ENCODE peak calls at places on chromosome 13, in seven cellular contexts. X, L, T, H, G, Q and V are unnamed samples.

GRCh38 chr13:105441406-105441805 is 1094.1 kb downstream of the EFNB2 start:
- DNase-seq in X (no peak), G (no peak), H (no peak), Q (no peak), T (no peak), L (no peak), V (no peak)

GRCh38 chr13:32105653-32106313 is 74.2 kb downstream of the FRY start:
- DNase-seq in X (no peak), G (no peak), H (no peak), T (no peak), L (no peak), Q (no peak), V (no peak)

GRCh38 chr13:39777527-39778061 is 122.1 kb downstream of the COG6 start:
- DNase-seq in L (peak), H (peak), Q (peak), G (no peak), T (peak), X (no peak), V (no peak)

GRCh38 chr13:114268344-114269280 is 12.8 kb upstream of the UPF3A start:
- DNase-seq in H (no peak), L (no peak), X (no peak), Q (no peak), G (no peak), T (no peak), V (no peak)

GRCh38 chr13:35978607-35979316 is 152.4 kb downstream of the DCLK1 start:
- DNase-seq in X (no peak), G (no peak), H (peak), L (peak), T (no peak), Q (peak), V (no peak)

GRCh38 chr13:46633416-46633815 is 80.4 kb downstream of the LRCH1 start:
- DNase-seq in T (no peak), X (no peak), L (peak), H (peak), G (no peak), Q (no peak), V (no peak)

GRCh38 chr13:113123226-113124150 is 889 bp downstream of the F10 start:
- DNase-seq in T (no peak), Q (no peak), G (no peak), H (peak), X (no peak), L (no peak), V (peak)

GRCh38 chr13:64332048-64332447 is 2898.1 kb downstream of the PCDH9 start:
- DNase-seq in Q (no peak), G (no peak), T (no peak), L (no peak), X (no peak), H (no peak), V (no peak)

GRCh38 chr13:38262211-38262610 is 87.4 kb upstream of the UFM1 start:
- DNase-seq in Q (no peak), L (no peak), H (peak), X (no peak), T (no peak), G (no peak), V (no peak)

GRCh38 chr13:46803586-46803985 is 6.6 kb upstream of the ESD start:
- DNase-seq in Q (no peak), G (no peak), H (no peak), T (no peak), X (no peak), L (no peak), V (no peak)

GRCh38 chr13:46575843-46576242 is 22.9 kb downstream of the LRCH1 start:
- DNase-seq in G (no peak), H (peak), L (peak), X (no peak), Q (no peak), T (no peak), V (peak)

GRCh38 chr13:103282571-103283450 is 216.6 kb upstream of the SLC10A2 start:
- DNase-seq in G (no peak), H (peak), Q (no peak), T (no peak), L (peak), X (no peak), V (no peak)

GRCh38 chr13:32234914-32235313 is 80.2 kb downstream of the ZAR1L start:
- DNase-seq in H (no peak), T (no peak), L (no peak), Q (no peak), G (no peak), X (no peak), V (no peak)

GRCh38 chr13:43784491-43784890 is 2.3 kb downstream of the ENOX1 start:
- DNase-seq in H (no peak), L (no peak), Q (no peak), G (no peak), X (no peak), T (no peak), V (no peak)

GRCh38 chr13:63403726-63404125 is 1988.1 kb upstream of the PCDH20 start:
- DNase-seq in X (no peak), Q (no peak), T (no peak), H (no peak), L (no peak), G (no peak), V (no peak)

GRCh38 chr13:110261166-110262081 is 45.5 kb downstream of the COL4A1 start:
- DNase-seq in G (no peak), L (peak), H (no peak), X (no peak), Q (no peak), T (no peak), V (no peak)

GRCh38 chr13:98749501-98749900 is 3.0 kb downstream of the SLC15A1 start:
- DNase-seq in G (no peak), T (no peak), H (peak), Q (no peak), L (no peak), X (no peak), V (no peak)

GRCh38 chr13:113786262-113786841 is 27.3 kb downstream of the TMEM255B start:
- DNase-seq in H (peak), T (no peak), L (peak), X (no peak), G (no peak), Q (no peak), V (no peak)

GRCh38 chr13:40061466-40062450 is 406.3 kb downstream of the COG6 start:
- DNase-seq in X (no peak), G (no peak), T (no peak), L (peak), H (peak), Q (no peak), V (no peak)

GRCh38 chr13:23744315-23744714 is 144.9 kb downstream of the MIPEP start:
- DNase-seq in L (peak), G (no peak), T (no peak), H (no peak), X (no peak), Q (no peak), V (no peak)

GRCh38 chr13:93859666-93860065 is 619.8 kb downstream of the DCT start:
- DNase-seq in L (peak), T (no peak), X (no peak), H (no peak), Q (peak), G (no peak), V (no peak)

GRCh38 chr13:114339779-114340534 is 25.7 kb downstream of the CHAMP1 start:
- DNase-seq in G (peak), X (no peak), L (peak), Q (peak), T (no peak), H (peak), V (no peak)

GRCh38 chr13:20714563-20715339 is 11.3 kb downstream of the IL17D start:
- DNase-seq in X (no peak), L (no peak), Q (no peak), G (no peak), H (peak), T (no peak), V (no peak)